ENCODE peak calls at places on chromosomes 12 and 14, in six cellular contexts. S, H, U, Z, G and V are unnamed samples.

GRCh38 chr12:49518914-49519573 is 19.8 kb upstream of the KCNH3 start:
- DNase-seq in S (no peak), H (no peak), U (peak; percentile 37), Z (no peak), G (no peak), V (no peak)

GRCh38 chr14:26394114-26394855 is 203.5 kb downstream of the NOVA1 start:
- DNase-seq in S (no peak), H (peak; percentile 34), U (no peak), Z (no peak), G (no peak), V (no peak)

GRCh38 chr12:34295366-34296142 is 273.3 kb downstream of the ALG10 start:
- DNase-seq in S (peak; percentile 37), H (no peak), U (no peak), Z (peak; percentile 58), G (no peak), V (no peak)

GRCh38 chr12:54360717-54361456 is 3.4 kb downstream of the GPR84 start:
- DNase-seq in S (peak; percentile 86), H (peak; percentile 87), U (no peak), Z (no peak), G (peak; percentile 54), V (no peak)

GRCh38 chr12:100020370-100020769 is 35.6 kb upstream of the ANKS1B start:
- DNase-seq in S (no peak), H (no peak), U (no peak), Z (no peak), G (no peak), V (no peak)

GRCh38 chr14:56514663-56515371 is 64.8 kb upstream of the TMEM260 start:
- DNase-seq in S (no peak), H (no peak), U (no peak), Z (no peak), G (peak; percentile 6), V (no peak)

GRCh38 chr12:51959211-51959610 is 7.7 kb downstream of the ACVR1B start:
- DNase-seq in S (no peak), H (peak; percentile 30), U (no peak), Z (peak; percentile 74), G (no peak), V (no peak)

GRCh38 chr12:68451261-68452091 is 119.3 kb upstream of the MDM1 start:
- DNase-seq in S (no peak), H (peak; percentile 29), U (no peak), Z (no peak), G (no peak), V (peak; percentile 23)

GRCh38 chr14:103382375-103382774 is 2.8 kb upstream of the MARK3 start:
- DNase-seq in S (no peak), H (no peak), U (no peak), Z (no peak), G (no peak), V (no peak)

GRCh38 chr12:121443193-121443829 is 43.4 kb downstream of the RNF34 start:
- DNase-seq in S (peak; percentile 93), H (peak; percentile 87), U (no peak), Z (peak; percentile 90), G (peak; percentile 81), V (peak; percentile 86)

GRCh38 chr12:76518699-76519098 is 40.9 kb downstream of the OSBPL8 start:
- DNase-seq in S (no peak), H (no peak), U (no peak), Z (no peak), G (no peak), V (no peak)

GRCh38 chr14:33842299-33842698 is 108.6 kb downstream of the EGLN3 start:
- DNase-seq in S (no peak), H (no peak), U (peak; percentile 60), Z (no peak), G (no peak), V (no peak)

GRCh38 chr14:56273151-56273550 is 154.9 kb downstream of the PELI2 start:
- DNase-seq in S (no peak), H (no peak), U (no peak), Z (peak; percentile 81), G (no peak), V (no peak)

GRCh38 chr12:9109737-9110491 is 5.8 kb downstream of the A2M start:
- DNase-seq in S (no peak), H (no peak), U (no peak), Z (no peak), G (no peak), V (no peak)

GRCh38 chr12:2372735-2373134 is 319.9 kb downstream of the CACNA1C start:
- DNase-seq in S (no peak), H (no peak), U (no peak), Z (no peak), G (no peak), V (no peak)

GRCh38 chr12:120224304-120225199 is 23.6 kb upstream of the RPLP0 start:
- DNase-seq in S (peak; percentile 82), H (peak; percentile 83), U (no peak), Z (peak; percentile 80), G (no peak), V (peak; percentile 91)

GRCh38 chr12:12326262-12326661 is 23.8 kb downstream of the MANSC1 start:
- DNase-seq in S (peak; percentile 22), H (no peak), U (no peak), Z (no peak), G (no peak), V (no peak)

GRCh38 chr14:24259282-24260025 is 3.5 kb downstream of the TGM1 start:
- DNase-seq in S (peak; percentile 50), H (no peak), U (no peak), Z (no peak), G (peak; percentile 14), V (no peak)

GRCh38 chr14:54026671-54027070 is 70.0 kb upstream of the BMP4 start:
- DNase-seq in S (no peak), H (no peak), U (no peak), Z (no peak), G (no peak), V (no peak)

GRCh38 chr12:120290541-120291312 is 976 bp downstream of the RNU4-2 start:
- DNase-seq in S (no peak), H (peak; percentile 42), U (no peak), Z (no peak), G (peak; percentile 29), V (no peak)

GRCh38 chr12:58393152-58393551 is 451.8 kb downstream of the ATP23 start:
- DNase-seq in S (no peak), H (no peak), U (no peak), Z (no peak), G (no peak), V (no peak)

GRCh38 chr12:3558854-3559253 is 67.9 kb downstream of the PRMT8 start:
- DNase-seq in S (no peak), H (no peak), U (no peak), Z (peak; percentile 31), G (no peak), V (no peak)

GRCh38 chr12:1644523-1645438 is 15.8 kb downstream of the WNT5B start:
- DNase-seq in S (no peak), H (peak; percentile 80), U (no peak), Z (no peak), G (no peak), V (no peak)

GRCh38 chr12:6380141-6381121 is 3.5 kb upstream of the LTBR start:
- DNase-seq in S (no peak), H (no peak), U (no peak), Z (peak; percentile 57), G (no peak), V (no peak)

GRCh38 chr12:104588048-104588942 is 131.5 kb downstream of the CHST11 start:
- DNase-seq in S (no peak), H (no peak), U (no peak), Z (no peak), G (no peak), V (no peak)

GRCh38 chr12:71517145-71517846 is 77.7 kb downstream of the LGR5 start:
- DNase-seq in S (no peak), H (no peak), U (no peak), Z (no peak), G (no peak), V (no peak)

GRCh38 chr14:35438910-35439713 is 34.6 kb upstream of the NFKBIA start:
- DNase-seq in S (no peak), H (no peak), U (peak; percentile 53), Z (no peak), G (no peak), V (no peak)

GRCh38 chr12:123095074-123095694 is 55.7 kb downstream of the PITPNM2 start:
- DNase-seq in S (no peak), H (no peak), U (no peak), Z (no peak), G (no peak), V (no peak)
- H3K4me1 ChIP-seq in S (peaks cover 6% of the 10 kb centered on the region), H (peaks cover 38% of the 10 kb centered on the region), U (peaks cover 68% of the 10 kb centered on the region), Z (peaks cover 29% of the 10 kb centered on the region), G (peaks cover 41% of the 10 kb centered on the region), V (peaks cover 60% of the 10 kb centered on the region)

GRCh38 chr12:50763637-50764115 is at the start of gene ATF1:
- DNase-seq in S (peak; percentile 98), H (peak; percentile 92), U (peak; percentile 98), Z (peak; percentile 95), G (peak; percentile 83), V (peak; percentile 99)
- TF ChIP-seq POLR2A in S (no peak), H (peak; percentile 26), U (peak; percentile 75), Z (no peak), G (peak; percentile 93), V (no peak)

GRCh38 chr14:70254476-70254961 is 65.8 kb upstream of the SLC8A3 start:
- DNase-seq in S (peak; percentile 83), H (peak; percentile 86), U (no peak), Z (no peak), G (peak; percentile 8), V (peak; percentile 91)
- TF ChIP-seq POLR2AphosphoS5 in S (no peak), H (peak; percentile 22), U (no peak), Z (no peak), G (no peak), V (no peak)

DNA sequence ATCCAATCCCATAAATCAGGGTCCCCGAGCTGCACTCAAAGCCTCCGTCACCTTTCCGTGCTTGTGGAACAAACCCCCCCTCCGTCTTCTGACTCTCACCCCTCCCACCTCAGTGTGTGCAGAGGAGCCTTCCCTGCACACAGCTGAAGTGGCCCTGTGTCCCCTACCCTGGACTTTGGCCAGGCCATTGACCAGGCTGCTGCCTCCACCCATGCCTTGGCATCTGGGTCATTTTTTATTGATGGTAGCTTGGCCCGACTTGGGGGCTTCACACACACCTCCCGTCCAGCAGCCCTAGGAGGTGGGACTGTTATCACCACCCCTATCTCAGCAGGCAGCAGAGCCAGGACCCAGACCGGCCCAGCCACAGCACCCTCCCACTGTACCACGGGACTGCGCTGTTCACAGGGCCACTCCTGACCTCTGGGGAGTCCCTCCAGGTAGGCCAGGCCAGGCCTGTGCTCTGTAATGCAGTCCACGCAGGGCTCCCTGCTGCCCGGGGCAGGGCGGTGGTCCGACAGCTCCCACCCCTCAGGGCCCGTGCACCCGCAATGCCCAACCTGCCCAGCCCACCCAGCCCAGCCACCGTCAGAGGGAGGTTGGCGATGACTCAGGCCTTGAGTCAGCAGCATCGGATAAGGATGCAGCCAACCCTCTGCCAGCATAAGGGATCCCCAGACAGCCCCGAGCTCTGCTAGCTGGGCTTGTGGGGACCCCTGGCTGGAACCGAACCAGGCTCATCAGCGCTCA is 9.2 kb upstream of the INF2 start:
- DNase-seq in S (peak; percentile 77), H (peak; percentile 77), U (no peak), Z (no peak), G (peak; percentile 21), V (peak; percentile 79)
- H3K4me1 ChIP-seq in S (peaks cover 48% of the 10 kb centered on the region), H (peaks cover 60% of the 10 kb centered on the region), U (peaks cover 59% of the 10 kb centered on the region), Z (peaks cover 65% of the 10 kb centered on the region), G (peaks cover 34% of the 10 kb centered on the region), V (peaks cover 57% of the 10 kb centered on the region)